ENCODE peak calls at places on chromosomes 1 and 21, in seven cellular contexts. One of them, this sample, is unnamed.

GRCh38 chr1:56803561-56804156 is 15.5 kb downstream of the FYB2 start:
- DNase-seq in ovary: no peak
- DNase-seq in AG04450: no peak
- DNase-seq in BJ: no peak
- DNase-seq in AG09309: no peak
- DNase-seq in left ventricle myocardium inferior: no peak
- DNase-seq in K562: peak; percentile 41
- DNase-seq in this sample: peak; percentile 63

GRCh38 chr21:10425856-10426255 is 95.5 kb upstream of the TPTE start:
- DNase-seq in ovary: no peak
- DNase-seq in AG04450: no peak
- DNase-seq in BJ: no peak
- DNase-seq in AG09309: no peak
- DNase-seq in left ventricle myocardium inferior: no peak
- DNase-seq in K562: no peak
- DNase-seq in this sample: no peak

GRCh38 chr1:209747580-209748262 is 8.1 kb upstream of the TRAF3IP3 start:
- DNase-seq in ovary: peak; percentile 94
- DNase-seq in AG04450: peak; percentile 76
- DNase-seq in BJ: peak; percentile 22
- DNase-seq in AG09309: peak; percentile 80
- DNase-seq in left ventricle myocardium inferior: peak; percentile 87
- DNase-seq in K562: peak; percentile 94
- DNase-seq in this sample: peak; percentile 97

GRCh38 chr1:165162671-165163241 is 193.8 kb downstream of the LMX1A start:
- DNase-seq in ovary: no peak
- DNase-seq in AG04450: no peak
- DNase-seq in BJ: no peak
- DNase-seq in AG09309: no peak
- DNase-seq in left ventricle myocardium inferior: no peak
- DNase-seq in K562: no peak
- DNase-seq in this sample: peak; percentile 1

GRCh38 chr1:190578015-190578414 is 100.4 kb upstream of the BRINP3 start:
- DNase-seq in ovary: no peak
- DNase-seq in AG04450: no peak
- DNase-seq in BJ: no peak
- DNase-seq in AG09309: no peak
- DNase-seq in left ventricle myocardium inferior: no peak
- DNase-seq in K562: no peak
- DNase-seq in this sample: no peak

GRCh38 chr1:109818351-109819325 is 54.9 kb upstream of the EPS8L3 start:
- DNase-seq in ovary: no peak
- DNase-seq in AG04450: no peak
- DNase-seq in BJ: no peak
- DNase-seq in AG09309: no peak
- DNase-seq in left ventricle myocardium inferior: no peak
- DNase-seq in K562: peak; percentile 74
- DNase-seq in this sample: peak; percentile 32

GRCh38 chr1:109595540-109595939 is 23.9 kb downstream of the GNAT2 start:
- DNase-seq in ovary: no peak
- DNase-seq in AG04450: no peak
- DNase-seq in BJ: no peak
- DNase-seq in AG09309: no peak
- DNase-seq in left ventricle myocardium inferior: no peak
- DNase-seq in K562: no peak
- DNase-seq in this sample: peak; percentile 62

GRCh38 chr21:42845296-42845965 is 33.9 kb downstream of the WDR4 start:
- DNase-seq in ovary: peak; percentile 12
- DNase-seq in AG04450: no peak
- DNase-seq in BJ: no peak
- DNase-seq in AG09309: no peak
- DNase-seq in left ventricle myocardium inferior: peak; percentile 54
- DNase-seq in K562: no peak
- DNase-seq in this sample: no peak

GRCh38 chr21:43877936-43878575 is 13.0 kb downstream of the AGPAT3 start:
- DNase-seq in ovary: no peak
- DNase-seq in AG04450: no peak
- DNase-seq in BJ: no peak
- DNase-seq in AG09309: no peak
- DNase-seq in left ventricle myocardium inferior: no peak
- DNase-seq in K562: no peak
- DNase-seq in this sample: no peak

GRCh38 chr1:169890761-169891538 is 2.7 kb downstream of the SCYL3 start:
- DNase-seq in ovary: no peak
- DNase-seq in AG04450: no peak
- DNase-seq in BJ: no peak
- DNase-seq in AG09309: no peak
- DNase-seq in left ventricle myocardium inferior: no peak
- DNase-seq in K562: no peak
- DNase-seq in this sample: no peak

GRCh38 chr1:224106568-224107281 is 7.2 kb upstream of the FBXO28 start:
- DNase-seq in ovary: no peak
- DNase-seq in AG04450: no peak
- DNase-seq in BJ: no peak
- DNase-seq in AG09309: no peak
- DNase-seq in left ventricle myocardium inferior: no peak
- DNase-seq in K562: peak; percentile 70
- DNase-seq in this sample: peak; percentile 77

GRCh38 chr1:234091065-234091401 is 186.6 kb downstream of the SLC35F3 start:
- DNase-seq in ovary: no peak
- DNase-seq in AG04450: no peak
- DNase-seq in BJ: no peak
- DNase-seq in AG09309: no peak
- DNase-seq in left ventricle myocardium inferior: no peak
- DNase-seq in K562: no peak
- DNase-seq in this sample: no peak

GRCh38 chr1:231973840-231974239 is 347.2 kb downstream of the DISC1 start:
- DNase-seq in ovary: no peak
- DNase-seq in AG04450: no peak
- DNase-seq in BJ: no peak
- DNase-seq in AG09309: no peak
- DNase-seq in left ventricle myocardium inferior: no peak
- DNase-seq in K562: no peak
- DNase-seq in this sample: peak; percentile 31

GRCh38 chr21:46183910-46184624 is at the start of gene SPATC1L:
- DNase-seq in ovary: peak; percentile 77
- DNase-seq in AG04450: no peak
- DNase-seq in BJ: no peak
- DNase-seq in AG09309: peak; percentile 24
- DNase-seq in left ventricle myocardium inferior: peak; percentile 71
- DNase-seq in K562: peak; percentile 85
- DNase-seq in this sample: peak; percentile 90

GRCh38 chr1:203650012-203650836 is 23.6 kb downstream of the ATP2B4 start:
- DNase-seq in ovary: peak; percentile 74
- DNase-seq in AG04450: no peak
- DNase-seq in BJ: no peak
- DNase-seq in AG09309: no peak
- DNase-seq in left ventricle myocardium inferior: peak; percentile 66
- DNase-seq in K562: peak; percentile 93
- DNase-seq in this sample: peak; percentile 64

GRCh38 chr1:160118928-160119327 is 3.4 kb downstream of the ATP1A2 start:
- DNase-seq in ovary: no peak
- DNase-seq in AG04450: no peak
- DNase-seq in BJ: no peak
- DNase-seq in AG09309: no peak
- DNase-seq in left ventricle myocardium inferior: no peak
- DNase-seq in K562: no peak
- DNase-seq in this sample: no peak

GRCh38 chr1:160123726-160124125 is 8.2 kb downstream of the ATP1A2 start:
- DNase-seq in ovary: no peak
- DNase-seq in AG04450: no peak
- DNase-seq in BJ: no peak
- DNase-seq in AG09309: no peak
- DNase-seq in left ventricle myocardium inferior: no peak
- DNase-seq in K562: no peak
- DNase-seq in this sample: no peak

GRCh38 chr1:160122978-160123495 is 7.5 kb downstream of the ATP1A2 start:
- DNase-seq in ovary: no peak
- DNase-seq in AG04450: no peak
- DNase-seq in BJ: no peak
- DNase-seq in AG09309: no peak
- DNase-seq in left ventricle myocardium inferior: no peak
- DNase-seq in K562: no peak
- DNase-seq in this sample: no peak

GRCh38 chr1:160121388-160121787 is 5.8 kb downstream of the ATP1A2 start:
- DNase-seq in ovary: no peak
- DNase-seq in AG04450: no peak
- DNase-seq in BJ: no peak
- DNase-seq in AG09309: no peak
- DNase-seq in left ventricle myocardium inferior: no peak
- DNase-seq in K562: no peak
- DNase-seq in this sample: no peak

DNA sequence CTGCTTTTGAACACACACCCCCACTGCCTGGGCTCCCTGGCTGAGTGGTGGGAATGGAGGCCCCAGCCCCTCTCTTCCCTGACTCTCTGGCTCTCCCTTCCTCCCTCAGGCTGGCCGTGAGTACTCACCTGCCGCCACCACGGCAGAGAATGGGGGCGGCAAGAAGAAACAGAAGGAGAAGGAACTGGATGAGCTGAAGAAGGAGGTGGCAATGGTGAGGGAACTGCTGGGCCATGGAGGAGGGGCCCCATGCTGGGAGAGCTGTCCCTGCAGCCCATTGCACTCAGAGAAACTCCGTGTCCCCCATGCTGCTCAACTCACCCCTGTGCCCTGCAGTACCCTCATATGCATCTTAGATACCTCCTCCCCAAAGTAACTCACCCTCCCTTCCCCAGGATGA is 5.2 kb downstream of the ATP1A2 start:
- DNase-seq in ovary: no peak
- DNase-seq in AG04450: no peak
- DNase-seq in BJ: no peak
- DNase-seq in AG09309: no peak
- DNase-seq in left ventricle myocardium inferior: no peak
- DNase-seq in K562: no peak
- DNase-seq in this sample: no peak
- H3K4me3 ChIP-seq in ovary: no peak overlapping the region
- H3K4me3 ChIP-seq in AG04450: no peak overlapping the region
- H3K4me3 ChIP-seq in BJ: no peak overlapping the region
- H3K4me3 ChIP-seq in AG09309: no peak overlapping the region
- H3K4me3 ChIP-seq in left ventricle myocardium inferior: no peak overlapping the region
- H3K4me3 ChIP-seq in K562: no peak overlapping the region
- H3K4me3 ChIP-seq in this sample: no peak overlapping the region

GRCh38 chr1:214305164-214305751 is 24.3 kb downstream of the SMYD2 start:
- DNase-seq in ovary: no peak
- DNase-seq in AG04450: no peak
- DNase-seq in BJ: no peak
- DNase-seq in AG09309: no peak
- DNase-seq in left ventricle myocardium inferior: no peak
- DNase-seq in K562: no peak
- DNase-seq in this sample: no peak

GRCh38 chr1:214306270-214306669 is 25.3 kb downstream of the SMYD2 start:
- DNase-seq in ovary: no peak
- DNase-seq in AG04450: no peak
- DNase-seq in BJ: no peak
- DNase-seq in AG09309: no peak
- DNase-seq in left ventricle myocardium inferior: no peak
- DNase-seq in K562: no peak
- DNase-seq in this sample: no peak

GRCh38 chr1:214303106-214303505 is 22.1 kb downstream of the SMYD2 start:
- DNase-seq in ovary: no peak
- DNase-seq in AG04450: no peak
- DNase-seq in BJ: no peak
- DNase-seq in AG09309: no peak
- DNase-seq in left ventricle myocardium inferior: no peak
- DNase-seq in K562: no peak
- DNase-seq in this sample: no peak

GRCh38 chr1:214303538-214303937 is 22.6 kb downstream of the SMYD2 start:
- DNase-seq in ovary: no peak
- DNase-seq in AG04450: no peak
- DNase-seq in BJ: no peak
- DNase-seq in AG09309: no peak
- DNase-seq in left ventricle myocardium inferior: no peak
- DNase-seq in K562: no peak
- DNase-seq in this sample: no peak
- H3K4me3 ChIP-seq in ovary: no peak overlapping the region
- H3K4me3 ChIP-seq in AG04450: peak overlapping the region; percentile 41
- H3K4me3 ChIP-seq in BJ: no peak overlapping the region
- H3K4me3 ChIP-seq in AG09309: no peak overlapping the region
- H3K4me3 ChIP-seq in left ventricle myocardium inferior: peak overlapping the region; percentile 20
- H3K4me3 ChIP-seq in K562: no peak overlapping the region
- H3K4me3 ChIP-seq in this sample: no peak overlapping the region

GRCh38 chr1:20228314-20228713 is 42.0 kb upstream of the PLA2G2C start:
- DNase-seq in ovary: no peak
- DNase-seq in AG04450: no peak
- DNase-seq in BJ: no peak
- DNase-seq in AG09309: no peak
- DNase-seq in left ventricle myocardium inferior: no peak
- DNase-seq in K562: no peak
- DNase-seq in this sample: no peak

GRCh38 chr1:20227704-20228103 is 41.4 kb upstream of the PLA2G2C start:
- DNase-seq in ovary: no peak
- DNase-seq in AG04450: no peak
- DNase-seq in BJ: no peak
- DNase-seq in AG09309: no peak
- DNase-seq in left ventricle myocardium inferior: no peak
- DNase-seq in K562: no peak
- DNase-seq in this sample: no peak

GRCh38 chr1:20223106-20223505 is 36.8 kb upstream of the PLA2G2C start:
- DNase-seq in ovary: no peak
- DNase-seq in AG04450: no peak
- DNase-seq in BJ: no peak
- DNase-seq in AG09309: no peak
- DNase-seq in left ventricle myocardium inferior: no peak
- DNase-seq in K562: no peak
- DNase-seq in this sample: no peak

GRCh38 chr1:20219991-20220390 is 33.7 kb upstream of the PLA2G2C start:
- DNase-seq in ovary: no peak
- DNase-seq in AG04450: no peak
- DNase-seq in BJ: no peak
- DNase-seq in AG09309: no peak
- DNase-seq in left ventricle myocardium inferior: no peak
- DNase-seq in K562: no peak
- DNase-seq in this sample: no peak

DNA sequence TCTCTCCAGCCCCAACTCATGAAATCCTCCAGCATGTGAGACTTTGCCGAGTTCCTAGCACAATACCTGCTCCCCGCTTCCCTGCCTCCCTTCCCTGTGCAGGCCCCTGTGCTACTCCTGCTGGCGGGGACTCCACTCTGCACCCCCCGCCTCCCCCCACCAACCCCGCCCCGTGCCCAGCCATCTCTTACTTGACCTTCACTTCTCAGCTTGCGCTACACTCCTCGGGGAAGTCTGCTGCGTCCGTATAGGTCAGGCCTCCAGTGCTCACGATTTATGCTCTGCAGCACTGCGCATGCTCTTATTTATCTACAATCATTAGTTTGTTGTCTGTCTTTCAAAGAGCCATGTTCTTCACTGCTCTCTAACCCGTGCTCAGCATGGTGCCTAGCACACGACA is 37.3 kb upstream of the PLA2G2C start:
- DNase-seq in ovary: no peak
- DNase-seq in AG04450: no peak
- DNase-seq in BJ: no peak
- DNase-seq in AG09309: no peak
- DNase-seq in left ventricle myocardium inferior: no peak
- DNase-seq in K562: no peak
- DNase-seq in this sample: no peak
- H3K4me3 ChIP-seq in ovary: no peak overlapping the region
- H3K4me3 ChIP-seq in AG04450: no peak overlapping the region
- H3K4me3 ChIP-seq in BJ: no peak overlapping the region
- H3K4me3 ChIP-seq in AG09309: no peak overlapping the region
- H3K4me3 ChIP-seq in left ventricle myocardium inferior: no peak overlapping the region
- H3K4me3 ChIP-seq in K562: no peak overlapping the region
- H3K4me3 ChIP-seq in this sample: no peak overlapping the region

GRCh38 chr1:6025269-6026094 is 20.2 kb upstream of the KCNAB2 start:
- DNase-seq in ovary: no peak
- DNase-seq in AG04450: no peak
- DNase-seq in BJ: no peak
- DNase-seq in AG09309: no peak
- DNase-seq in left ventricle myocardium inferior: no peak
- DNase-seq in K562: no peak
- DNase-seq in this sample: no peak
- H3K4me3 ChIP-seq in ovary: no peak overlapping the region
- H3K4me3 ChIP-seq in AG04450: no peak overlapping the region
- H3K4me3 ChIP-seq in BJ: no peak overlapping the region
- H3K4me3 ChIP-seq in AG09309: no peak overlapping the region
- H3K4me3 ChIP-seq in left ventricle myocardium inferior: peak overlapping the region; percentile 60
- H3K4me3 ChIP-seq in K562: no peak overlapping the region
- H3K4me3 ChIP-seq in this sample: no peak overlapping the region